ENCODE peak calls at places on chromosomes 12 and 14, in four cellular contexts. Q is GOT3, U is NCI-H187 treated with DMSO at 0.1 percent for 48 hours, W is progenitor cell of endocrine pancreas. O is an unnamed sample.

GRCh38 chr14:32230181-32230580 is 27.1 kb upstream of the RNU6-8 start:
- DNase-seq in Q (no peak), U (no peak), W (no peak), O (no peak)

GRCh38 chr12:130342442-130342841 is 4.8 kb downstream of the PIWIL1 start:
- DNase-seq in Q (no peak), W (no peak), U (no peak), O (no peak)

GRCh38 chr14:55125403-55125802 is 3.6 kb upstream of the LGALS3 start:
- DNase-seq in Q (no peak), W (no peak), U (peak), O (no peak)

GRCh38 chr12:3313655-3314305 is 177.2 kb upstream of the PRMT8 start:
- DNase-seq in Q (no peak), W (no peak), U (no peak), O (peak)

GRCh38 chr12:99911076-99911475 is 73.7 kb downstream of the ANKS1B start:
- DNase-seq in Q (no peak), W (no peak), U (no peak), O (no peak)

GRCh38 chr12:29238822-29239291 is 89.8 kb downstream of the FAR2 start:
- DNase-seq in W (no peak), Q (no peak), U (no peak), O (no peak)

GRCh38 chr14:59852350-59852749 is 18.2 kb downstream of the RTN1 start:
- DNase-seq in U (no peak), Q (no peak), W (no peak), O (no peak)

GRCh38 chr14:101133068-101133467 is 229.5 kb upstream of the RTL1 start:
- DNase-seq in W (no peak), U (no peak), Q (no peak), O (no peak)

GRCh38 chr14:44846232-44846824 is 115.4 kb downstream of the KLHL28 start:
- DNase-seq in Q (no peak), W (no peak), U (peak), O (no peak)

GRCh38 chr12:119649202-119649808 is 18.6 kb upstream of the PRKAB1 start:
- DNase-seq in W (no peak), U (no peak), Q (no peak), O (no peak)

GRCh38 chr12:48980953-48981756 is 3.0 kb downstream of the WNT1 start:
- DNase-seq in W (no peak), U (no peak), Q (no peak), O (peak)

GRCh38 chr12:12722351-12723146 is 5.4 kb downstream of the CDKN1B start:
- DNase-seq in W (no peak), U (no peak), Q (no peak), O (no peak)

GRCh38 chr12:68122236-68122920 is 37.2 kb downstream of the IFNG start:
- DNase-seq in Q (no peak), U (no peak), W (no peak), O (no peak)

GRCh38 chr14:68784995-68785816 is 7.7 kb downstream of the ZFP36L1 start:
- DNase-seq in W (no peak), Q (no peak), U (no peak), O (no peak)

GRCh38 chr12:64610660-64611429 is 550 bp downstream of the RASSF3 start:
- DNase-seq in W (peak), U (no peak), Q (no peak), O (peak)

GRCh38 chr12:121397521-121397920 is 2.4 kb upstream of the RNF34 start:
- DNase-seq in Q (no peak), W (no peak), U (no peak), O (no peak)

GRCh38 chr12:7023096-7023495 is 4.8 kb upstream of the LPCAT3 start:
- DNase-seq in U (no peak), Q (no peak), W (no peak), O (no peak)

GRCh38 chr12:31485570-31485969 is 105.4 kb downstream of the DENND5B start:
- DNase-seq in U (no peak), W (no peak), Q (no peak), O (no peak)

GRCh38 chr12:90909069-90909676 is 45.8 kb downstream of the CCER1 start:
- DNase-seq in W (peak), U (no peak), Q (no peak), O (peak)

GRCh38 chr12:25054783-25055144 is 105.9 kb upstream of the BCAT1 start:
- DNase-seq in Q (no peak), U (no peak), W (no peak), O (no peak)

GRCh38 chr14:54791001-54791400 is 111.6 kb downstream of the GCH1 start:
- DNase-seq in U (no peak), Q (no peak), W (no peak), O (no peak)

GRCh38 chr14:53109028-53109687 is 44.0 kb downstream of the DDHD1 start:
- DNase-seq in W (no peak), Q (no peak), U (peak), O (no peak)